ENCODE peak calls at places on chromosomes 16 and 17, in ten cellular contexts. B is fibroblast of lung, A is DND-41, E is osteoblast, I is neural progenitor cell, W is PC-9, P is IMR-90, U is endothelial cell of umbilical vein, L is GM23338, O is GM12878. G is an unnamed sample.
A peak's percentile ranks its signal among the peaks of the same experiment; 100 is the strongest.

GRCh38 chr16:2682209-2683021 is at the start of gene KCTD5:
- DNase-seq in O (peak; percentile 74), P (peak; percentile 96), B (peak; percentile 96), U (peak; percentile 94), I (peak; percentile 97), A (peak; percentile 97), L (peak; percentile 99), W (peak; percentile 100), E (peak; percentile 100), G (peak; percentile 77)

GRCh38 chr17:20852541-20853370 is 190.1 kb downstream of the USP22 start:
- DNase-seq in W (peak; percentile 61), L (peak; percentile 67), B (peak; percentile 19), A (no peak), O (no peak), E (no peak), U (no peak), I (peak; percentile 76), P (no peak), G (no peak)

GRCh38 chr16:50428116-50428515 is 59.3 kb upstream of the BRD7 start:
- DNase-seq in W (no peak), E (no peak), I (no peak), L (no peak), B (peak; percentile 12), U (no peak), P (no peak), A (no peak), O (no peak), G (no peak)

GRCh38 chr16:30068750-30069574 is 3.4 kb downstream of the ALDOA start:
- DNase-seq in E (peak; percentile 49), P (no peak), U (peak; percentile 46), A (peak; percentile 63), O (no peak), B (no peak), I (peak; percentile 39), W (peak; percentile 65), L (peak; percentile 57), G (no peak)

GRCh38 chr17:33922971-33923370 is 332.1 kb upstream of the CCL2 start:
- DNase-seq in I (no peak), E (peak; percentile 63), B (no peak), L (no peak), A (no peak), W (no peak), O (no peak), P (no peak), U (no peak), G (no peak)

GRCh38 chr17:66675273-66675990 is 159.5 kb upstream of the CACNG5 start:
- DNase-seq in A (no peak), L (peak; percentile 35), B (no peak), U (no peak), O (no peak), W (no peak), P (no peak), I (no peak), E (no peak), G (no peak)

GRCh38 chr16:55488306-55488705 is 9.3 kb downstream of the MMP2 start:
- DNase-seq in U (peak; percentile 81), A (no peak), B (no peak), E (no peak), P (no peak), I (no peak), W (no peak), O (no peak), L (no peak), G (no peak)

GRCh38 chr17:64504769-64505319 is 1.2 kb downstream of the DDX5 start:
- DNase-seq in E (no peak), U (peak; percentile 74), L (no peak), W (no peak), B (peak; percentile 80), I (no peak), P (peak; percentile 75), O (no peak), A (no peak), G (no peak)

GRCh38 chr16:30925646-30926332 is 2.4 kb downstream of the FBXL19 start:
- DNase-seq in U (no peak), L (no peak), B (no peak), P (no peak), I (no peak), E (peak; percentile 66), O (no peak), W (no peak), A (no peak), G (no peak)

GRCh38 chr16:53058882-53059281 is 4.1 kb downstream of the CHD9 start:
- DNase-seq in E (no peak), P (no peak), I (no peak), A (no peak), L (no peak), W (no peak), O (no peak), B (no peak), U (no peak), G (no peak)

GRCh38 chr17:17659340-17659739 is 21.9 kb upstream of the RAI1 start:
- DNase-seq in U (no peak), A (no peak), E (no peak), O (no peak), I (no peak), B (no peak), L (no peak), W (no peak), P (no peak), G (no peak)

GRCh38 chr17:17661134-17661533 is 20.1 kb upstream of the RAI1 start:
- DNase-seq in I (no peak), B (no peak), L (no peak), O (no peak), E (no peak), A (no peak), P (no peak), W (no peak), U (no peak), G (no peak)

GRCh38 chr17:17664073-17664470 is 17.2 kb upstream of the RAI1 start:
- DNase-seq in E (no peak), W (no peak), I (no peak), O (no peak), U (no peak), B (no peak), L (no peak), P (no peak), A (no peak), G (no peak)

GRCh38 chr17:17663160-17664072 is 17.8 kb upstream of the RAI1 start:
- DNase-seq in U (peak; percentile 87), E (peak; percentile 100), A (peak; percentile 89), W (peak; percentile 57), O (peak; percentile 70), L (peak; percentile 90), P (peak; percentile 97), I (peak; percentile 87), B (peak; percentile 98), G (peak; percentile 93)

DNA sequence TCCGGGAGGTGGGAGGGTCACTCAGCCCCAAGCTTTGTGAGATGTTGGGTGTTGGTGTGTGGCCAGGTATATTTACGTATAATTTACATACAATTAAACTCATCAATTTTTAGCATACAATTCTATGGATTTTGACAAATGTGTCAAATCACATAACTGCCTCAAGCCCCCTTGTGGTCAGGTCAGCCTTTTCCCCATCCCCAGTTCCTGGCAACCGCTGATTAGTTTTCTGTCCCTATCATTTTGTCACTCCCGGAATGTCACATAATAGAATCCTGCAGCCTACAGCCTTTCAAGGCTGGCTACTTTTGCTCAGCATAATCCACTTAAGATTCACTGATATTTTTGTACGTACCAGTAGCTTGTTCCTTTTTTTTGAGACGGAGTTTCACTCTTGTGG is 19.4 kb upstream of the RAI1 start:
- DNase-seq in B (no peak), U (no peak), L (peak; percentile 55), I (peak; percentile 43), W (no peak), P (no peak), A (no peak), O (no peak), E (no peak), G (no peak)
- TF ChIP-seq CTCF in B (peak; percentile 10), U (peak; percentile 31), L (peak; percentile 66), I (peak; percentile 55), W (no peak), P (no peak), A (peak; percentile 38), O (no peak), E (no peak), G (no peak)

DNA sequence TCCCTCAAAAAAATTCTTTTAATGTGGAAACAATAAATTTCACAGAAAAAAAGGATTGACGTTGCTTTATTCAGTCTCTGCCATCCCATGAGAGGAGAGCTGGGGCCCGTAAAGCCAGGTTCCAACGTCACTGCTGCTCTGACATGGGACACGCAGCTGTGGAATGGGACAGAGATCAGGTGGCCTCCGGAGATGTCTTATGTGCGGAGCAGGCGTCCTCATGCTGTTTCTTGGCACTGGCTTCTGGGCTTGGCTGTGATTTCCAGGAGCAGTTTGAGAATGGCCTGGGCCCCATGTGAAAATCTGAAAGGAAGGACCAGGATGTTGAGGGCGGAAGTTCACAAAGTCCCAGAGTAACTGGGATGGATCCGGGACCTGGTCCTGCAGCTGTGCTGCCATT is 32.4 kb downstream of the NDEL1 start:
- DNase-seq in A (no peak), B (no peak), I (no peak), U (no peak), W (no peak), P (no peak), O (no peak), E (no peak), L (no peak), G (no peak)
- H4K20me1 ChIP-seq in A (peaks cover 32% of the 10 kb centered on the region), B (no peaks in the 10 kb centered on the region), I (peaks cover 16% of the 10 kb centered on the region), U (no peaks in the 10 kb centered on the region), W (no peaks in the 10 kb centered on the region), P (peaks cover 81% of the 10 kb centered on the region), O (no peaks in the 10 kb centered on the region), E (peaks cover 53% of the 10 kb centered on the region), L (peaks cover 8% of the 10 kb centered on the region), G (peaks cover 23% of the 10 kb centered on the region)

DNA sequence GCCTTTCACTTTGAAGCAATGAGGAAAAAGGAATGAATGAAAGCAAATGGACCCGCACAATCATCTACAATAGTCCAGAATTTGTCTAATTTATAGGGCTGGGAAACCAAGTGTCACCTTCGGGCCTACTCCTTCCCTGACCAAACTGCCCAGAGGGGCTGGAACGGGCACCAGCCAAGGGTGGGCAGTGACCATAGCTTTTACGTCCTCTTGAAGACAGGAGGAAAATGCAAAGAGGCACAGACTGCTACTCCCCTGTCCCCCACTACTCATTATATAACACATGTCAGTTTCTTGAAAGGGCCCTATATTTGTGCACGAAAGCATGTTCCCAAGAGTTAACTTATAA is 122.3 kb downstream of the ZFHX3 start:
- DNase-seq in L (no peak), A (no peak), W (no peak), E (peak; percentile 65), I (no peak), B (no peak), O (no peak), U (no peak), P (no peak), G (no peak)
- TF ChIP-seq CTCF in L (no peak), A (no peak), W (no peak), E (no peak), I (no peak), B (no peak), O (no peak), U (no peak), P (no peak), G (no peak)

GRCh38 chr17:28788100-28788499 is 44.3 kb downstream of the TRAF4 start:
- DNase-seq in A (no peak), E (no peak), W (no peak), B (no peak), I (no peak), U (no peak), P (no peak), L (no peak), O (no peak), G (no peak)

GRCh38 chr17:28777178-28777577 is 33.4 kb downstream of the TRAF4 start:
- DNase-seq in W (no peak), L (no peak), P (no peak), O (no peak), U (no peak), E (peak; percentile 62), I (no peak), B (no peak), A (no peak), G (peak; percentile 49)

GRCh38 chr17:28783161-28783560 is 39.4 kb downstream of the TRAF4 start:
- DNase-seq in W (no peak), I (no peak), U (no peak), A (no peak), B (no peak), P (no peak), L (no peak), O (no peak), E (no peak), G (no peak)
- H4K20me1 ChIP-seq in W (peaks cover 14% of the 10 kb centered on the region), I (peaks cover 30% of the 10 kb centered on the region), U (no peaks in the 10 kb centered on the region), A (peaks cover 3% of the 10 kb centered on the region), B (no peaks in the 10 kb centered on the region), P (peaks cover 27% of the 10 kb centered on the region), L (peaks cover 40% of the 10 kb centered on the region), O (no peaks in the 10 kb centered on the region), E (peaks cover 15% of the 10 kb centered on the region), G (no peaks in the 10 kb centered on the region)

G was measured in keratinocyte.